ENCODE peak calls at places on chromosomes 1 and 21, in six cellular contexts. One of them, this sample, is unnamed.
A peak's percentile ranks its signal among the peaks of the same experiment; 100 is the strongest.

GRCh38 chr1:7808253-7808844 is 24.3 kb downstream of the PER3 start:
- DNase-seq in suprapubic skin: no peak
- DNase-seq in SK-N-SH: peak; percentile 40
- DNase-seq in upper lobe of left lung: no peak
- DNase-seq in K562: peak; percentile 21
- DNase-seq in stomach: no peak
- DNase-seq in this sample: no peak

GRCh38 chr1:44240802-44241671 is 27.8 kb downstream of the DMAP1 start:
- DNase-seq in suprapubic skin: no peak
- DNase-seq in upper lobe of left lung: no peak
- DNase-seq in stomach: no peak
- DNase-seq in K562: peak; percentile 38
- DNase-seq in SK-N-SH: peak; percentile 83
- DNase-seq in this sample: no peak

GRCh38 chr1:181391297-181391905 is 91.9 kb upstream of the CACNA1E start:
- DNase-seq in stomach: no peak
- DNase-seq in SK-N-SH: no peak
- DNase-seq in K562: no peak
- DNase-seq in suprapubic skin: no peak
- DNase-seq in upper lobe of left lung: no peak
- DNase-seq in this sample: no peak

GRCh38 chr1:30511106-30511505 is 212.3 kb downstream of the MATN1 start:
- DNase-seq in upper lobe of left lung: no peak
- DNase-seq in K562: no peak
- DNase-seq in SK-N-SH: no peak
- DNase-seq in suprapubic skin: no peak
- DNase-seq in stomach: no peak
- DNase-seq in this sample: no peak

GRCh38 chr1:164699815-164700491 is 141.0 kb downstream of the PBX1 start:
- DNase-seq in suprapubic skin: no peak
- DNase-seq in upper lobe of left lung: no peak
- DNase-seq in stomach: no peak
- DNase-seq in SK-N-SH: no peak
- DNase-seq in K562: no peak
- DNase-seq in this sample: no peak

GRCh38 chr1:170164103-170164763 is 18.5 kb downstream of the NTMT2 start:
- DNase-seq in SK-N-SH: no peak
- DNase-seq in stomach: no peak
- DNase-seq in upper lobe of left lung: no peak
- DNase-seq in K562: no peak
- DNase-seq in suprapubic skin: no peak
- DNase-seq in this sample: no peak

GRCh38 chr1:191575180-191575579 is 583.1 kb upstream of the RGS18 start:
- DNase-seq in suprapubic skin: no peak
- DNase-seq in SK-N-SH: no peak
- DNase-seq in stomach: no peak
- DNase-seq in upper lobe of left lung: no peak
- DNase-seq in K562: no peak
- DNase-seq in this sample: no peak

GRCh38 chr1:33143181-33143580 is 38.7 kb downstream of the TRIM62 start:
- DNase-seq in SK-N-SH: no peak
- DNase-seq in K562: no peak
- DNase-seq in stomach: no peak
- DNase-seq in suprapubic skin: no peak
- DNase-seq in upper lobe of left lung: no peak
- DNase-seq in this sample: no peak

GRCh38 chr1:114154963-114155322 is 1.3 kb upstream of the SYT6 start:
- DNase-seq in K562: no peak
- DNase-seq in upper lobe of left lung: peak; percentile 79
- DNase-seq in SK-N-SH: peak; percentile 58
- DNase-seq in stomach: no peak
- DNase-seq in suprapubic skin: no peak
- DNase-seq in this sample: no peak

GRCh38 chr1:118868387-118868786 is 119.8 kb downstream of the TBX15 start:
- DNase-seq in suprapubic skin: no peak
- DNase-seq in SK-N-SH: no peak
- DNase-seq in upper lobe of left lung: no peak
- DNase-seq in stomach: no peak
- DNase-seq in K562: no peak
- DNase-seq in this sample: no peak

GRCh38 chr1:180251526-180252305 is 21.7 kb downstream of the LHX4 start:
- DNase-seq in SK-N-SH: no peak
- DNase-seq in K562: no peak
- DNase-seq in upper lobe of left lung: no peak
- DNase-seq in suprapubic skin: no peak
- DNase-seq in stomach: no peak
- DNase-seq in this sample: no peak

GRCh38 chr1:43912607-43913006 is 21.0 kb upstream of the ARTN start:
- DNase-seq in stomach: no peak
- DNase-seq in SK-N-SH: no peak
- DNase-seq in upper lobe of left lung: no peak
- DNase-seq in suprapubic skin: no peak
- DNase-seq in K562: no peak
- DNase-seq in this sample: peak; percentile 63

GRCh38 chr1:243924188-243924587 is 74.1 kb upstream of the AKT3 start:
- DNase-seq in SK-N-SH: no peak
- DNase-seq in suprapubic skin: no peak
- DNase-seq in upper lobe of left lung: no peak
- DNase-seq in K562: no peak
- DNase-seq in stomach: no peak
- DNase-seq in this sample: no peak

GRCh38 chr1:156112276-156113137 is 2.0 kb upstream of the LMNA start:
- DNase-seq in suprapubic skin: no peak
- DNase-seq in SK-N-SH: no peak
- DNase-seq in upper lobe of left lung: no peak
- DNase-seq in stomach: no peak
- DNase-seq in K562: no peak
- DNase-seq in this sample: no peak

GRCh38 chr1:183291802-183292515 is 105.9 kb downstream of the LAMC2 start:
- DNase-seq in upper lobe of left lung: no peak
- DNase-seq in stomach: no peak
- DNase-seq in K562: no peak
- DNase-seq in SK-N-SH: no peak
- DNase-seq in suprapubic skin: no peak
- DNase-seq in this sample: no peak

GRCh38 chr1:30842698-30843354 is 65.7 kb downstream of the SDC3 start:
- DNase-seq in K562: no peak
- DNase-seq in stomach: no peak
- DNase-seq in upper lobe of left lung: no peak
- DNase-seq in SK-N-SH: no peak
- DNase-seq in suprapubic skin: no peak
- DNase-seq in this sample: no peak

GRCh38 chr1:181104042-181104789 is 15.7 kb downstream of the IER5 start:
- DNase-seq in SK-N-SH: no peak
- DNase-seq in K562: no peak
- DNase-seq in stomach: no peak
- DNase-seq in suprapubic skin: no peak
- DNase-seq in upper lobe of left lung: no peak
- DNase-seq in this sample: no peak

GRCh38 chr1:85550784-85551516 is 29.6 kb upstream of the CCN1 start:
- DNase-seq in upper lobe of left lung: no peak
- DNase-seq in stomach: no peak
- DNase-seq in suprapubic skin: no peak
- DNase-seq in SK-N-SH: no peak
- DNase-seq in K562: no peak
- DNase-seq in this sample: peak; percentile 51

GRCh38 chr1:4002741-4003140 is 102.7 kb upstream of the C1orf174 start:
- DNase-seq in suprapubic skin: peak; percentile 7
- DNase-seq in stomach: no peak
- DNase-seq in SK-N-SH: no peak
- DNase-seq in K562: no peak
- DNase-seq in upper lobe of left lung: no peak
- DNase-seq in this sample: no peak

GRCh38 chr1:31717341-31717740 is 13.5 kb upstream of the COL16A1 start:
- DNase-seq in SK-N-SH: no peak
- DNase-seq in K562: no peak
- DNase-seq in stomach: no peak
- DNase-seq in suprapubic skin: no peak
- DNase-seq in upper lobe of left lung: no peak
- DNase-seq in this sample: no peak

GRCh38 chr1:9691108-9691445 is 39.5 kb downstream of the PIK3CD start:
- DNase-seq in suprapubic skin: no peak
- DNase-seq in upper lobe of left lung: no peak
- DNase-seq in stomach: no peak
- DNase-seq in K562: no peak
- DNase-seq in SK-N-SH: no peak
- DNase-seq in this sample: no peak

GRCh38 chr1:110347182-110347893 is 8.2 kb downstream of the RBM15 start:
- DNase-seq in SK-N-SH: no peak
- DNase-seq in suprapubic skin: no peak
- DNase-seq in K562: no peak
- DNase-seq in stomach: no peak
- DNase-seq in upper lobe of left lung: no peak
- DNase-seq in this sample: no peak
- TF ChIP-seq POLR2AphosphoS5 in SK-N-SH: no peak
- TF ChIP-seq POLR2AphosphoS5 in suprapubic skin: no peak
- TF ChIP-seq POLR2AphosphoS5 in K562: no peak
- TF ChIP-seq POLR2AphosphoS5 in stomach: no peak
- TF ChIP-seq POLR2AphosphoS5 in upper lobe of left lung: no peak
- TF ChIP-seq POLR2AphosphoS5 in this sample: no peak

DNA sequence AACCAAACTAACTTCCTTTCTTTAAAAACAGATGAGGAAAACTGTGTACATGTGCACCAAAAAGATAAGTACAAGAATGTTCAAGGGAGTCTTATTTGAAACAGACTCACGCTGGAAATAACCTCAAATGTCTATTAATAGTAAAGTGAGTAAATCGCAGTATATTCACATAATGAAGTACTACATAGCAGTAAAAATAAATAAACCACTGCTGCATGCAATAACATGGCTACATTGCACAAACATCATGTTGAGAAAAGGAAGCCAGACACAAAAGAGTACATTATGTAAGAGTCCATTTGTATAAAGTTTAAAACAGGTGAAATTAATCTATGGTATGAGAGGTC is 5.3 kb upstream of the DENND2D start:
- DNase-seq in SK-N-SH: no peak
- DNase-seq in upper lobe of left lung: no peak
- DNase-seq in stomach: no peak
- DNase-seq in suprapubic skin: no peak
- DNase-seq in K562: no peak
- DNase-seq in this sample: no peak
- H3K27ac ChIP-seq in SK-N-SH: no peak overlapping the region
- H3K27ac ChIP-seq in upper lobe of left lung: peak overlapping the region; percentile 91
- H3K27ac ChIP-seq in stomach: no peak overlapping the region
- H3K27ac ChIP-seq in suprapubic skin: no peak overlapping the region
- H3K27ac ChIP-seq in K562: no peak overlapping the region
- H3K27ac ChIP-seq in this sample: no peak overlapping the region

GRCh38 chr1:201543871-201544521 is 5.1 kb downstream of the NAV1 start:
- DNase-seq in suprapubic skin: no peak
- DNase-seq in stomach: no peak
- DNase-seq in SK-N-SH: no peak
- DNase-seq in K562: peak; percentile 59
- DNase-seq in upper lobe of left lung: no peak
- DNase-seq in this sample: no peak
- TF ChIP-seq POLR2AphosphoS5 in suprapubic skin: no peak
- TF ChIP-seq POLR2AphosphoS5 in stomach: no peak
- TF ChIP-seq POLR2AphosphoS5 in SK-N-SH: no peak
- TF ChIP-seq POLR2AphosphoS5 in K562: no peak
- TF ChIP-seq POLR2AphosphoS5 in upper lobe of left lung: no peak
- TF ChIP-seq POLR2AphosphoS5 in this sample: no peak

DNA sequence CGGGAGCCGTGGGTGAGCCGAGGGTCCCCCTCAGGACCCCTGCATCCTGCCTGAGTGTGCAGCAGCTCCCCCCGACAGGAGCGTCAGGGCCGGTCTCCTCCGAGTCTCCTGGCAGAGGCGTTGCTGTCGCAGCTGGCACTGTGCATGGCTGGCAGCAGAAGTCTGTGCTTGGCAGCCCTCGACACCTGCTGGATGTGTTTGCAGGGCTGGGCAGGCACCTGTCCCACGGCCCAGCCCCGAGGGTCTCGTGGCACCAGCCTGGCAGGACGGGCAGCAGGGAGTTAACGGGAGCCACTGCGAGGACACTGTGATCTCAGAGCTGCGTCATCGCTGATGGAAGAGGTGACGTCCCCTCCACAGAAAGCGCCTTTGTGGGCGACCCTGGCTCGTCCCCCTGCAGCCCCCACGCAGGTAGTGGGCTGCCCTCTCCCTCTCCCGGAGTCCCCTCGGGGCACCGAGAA is 15.1 kb downstream of the COL18A1 start:
- DNase-seq in stomach: peak; percentile 65
- DNase-seq in suprapubic skin: no peak
- DNase-seq in SK-N-SH: no peak
- DNase-seq in K562: no peak
- DNase-seq in upper lobe of left lung: peak; percentile 75
- DNase-seq in this sample: peak; percentile 46
- H3K27ac ChIP-seq in stomach: no peak overlapping the region
- H3K27ac ChIP-seq in suprapubic skin: peak overlapping the region; percentile 15
- H3K27ac ChIP-seq in SK-N-SH: no peak overlapping the region
- H3K27ac ChIP-seq in K562: no peak overlapping the region
- H3K27ac ChIP-seq in upper lobe of left lung: no peak overlapping the region
- H3K27ac ChIP-seq in this sample: peak overlapping the region; percentile 11

This sample was measured in prostate gland.